ENCODE peak calls at places on chromosomes 2 and 18, in four cellular contexts. T is SJSA1, S is GM12865, Q is AG04450. J is an unnamed sample.

GRCh38 chr2:54480025-54480424 is 23.9 kb downstream of the SPTBN1 start:
- DNase-seq in T (no peak), S (no peak), Q (no peak), J (no peak)

GRCh38 chr2:33291278-33292013 is 185.0 kb upstream of the RASGRP3 start:
- DNase-seq in T (no peak), S (no peak), Q (peak), J (peak)

GRCh38 chr2:55152475-55153422 is 79.3 kb downstream of the CLHC1 start:
- DNase-seq in T (no peak), S (no peak), Q (no peak), J (no peak)

GRCh38 chr18:24814521-24814920 is 354.1 kb downstream of the HRH4 start:
- DNase-seq in T (no peak), S (no peak), Q (no peak), J (no peak)

GRCh38 chr2:6642011-6642410 is 223.7 kb downstream of the CMPK2 start:
- DNase-seq in T (no peak), S (no peak), Q (no peak), J (no peak)

GRCh38 chr2:85457877-85458316 is 39.4 kb downstream of the SH2D6 start:
- DNase-seq in T (no peak), S (no peak), Q (no peak), J (no peak)

GRCh38 chr2:194714541-194714940 is 942.5 kb upstream of the SLC39A10 start:
- DNase-seq in T (no peak), S (no peak), Q (no peak), J (no peak)

GRCh38 chr2:143231257-143231650 is 102.0 kb downstream of the ARHGAP15 start:
- DNase-seq in T (no peak), S (no peak), Q (no peak), J (peak)

GRCh38 chr18:48949051-48949605 is 1.6 kb downstream of the SMAD7 start:
- DNase-seq in T (peak), S (peak), Q (no peak), J (no peak)

GRCh38 chr18:22434973-22435608 is 17.4 kb upstream of the CTAGE1 start:
- DNase-seq in T (no peak), S (no peak), Q (peak), J (peak)

GRCh38 chr2:88638743-88639142 is 11.5 kb upstream of the EIF2AK3 start:
- DNase-seq in T (no peak), S (no peak), Q (no peak), J (no peak)

GRCh38 chr2:186515376-186515775 is 29.3 kb downstream of the ZC3H15 start:
- DNase-seq in T (no peak), S (no peak), Q (no peak), J (no peak)

GRCh38 chr2:171626949-171627348 is 60.3 kb upstream of the DYNC1I2 start:
- DNase-seq in T (no peak), S (no peak), Q (no peak), J (no peak)

GRCh38 chr2:240594511-240595380 is 8.2 kb downstream of the CAPN10 start:
- DNase-seq in T (no peak), S (no peak), Q (no peak), J (no peak)

GRCh38 chr2:18791172-18791797 is 201.9 kb upstream of the NT5C1B start:
- DNase-seq in T (no peak), S (no peak), Q (peak), J (peak)

GRCh38 chr2:36371070-36371962 is 15.7 kb downstream of the CRIM1 start:
- DNase-seq in T (no peak), S (no peak), Q (no peak), J (no peak)

GRCh38 chr2:156601840-156602551 is 165.8 kb downstream of the GPD2 start:
- DNase-seq in T (no peak), S (no peak), Q (no peak), J (no peak)

GRCh38 chr2:3575534-3576324 is 669 bp downstream of the RPS7 start:
- DNase-seq in T (no peak), S (peak), Q (no peak), J (no peak)

GRCh38 chr2:196059491-196059960 is 9.1 kb downstream of the DNAH7 start:
- DNase-seq in T (no peak), S (no peak), Q (no peak), J (no peak)

GRCh38 chr18:10419420-10420103 is 34.9 kb upstream of the APCDD1 start:
- DNase-seq in T (no peak), S (no peak), Q (no peak), J (peak)

GRCh38 chr18:62881509-62882016 is 166.2 kb downstream of the PHLPP1 start:
- DNase-seq in T (peak), S (peak), Q (peak), J (peak)

GRCh38 chr2:182426082-182426914 is 538 bp downstream of the PDE1A start:
- DNase-seq in T (no peak), S (no peak), Q (no peak), J (no peak)

GRCh38 chr2:223306371-223306770 is 254.4 kb downstream of the KCNE4 start:
- DNase-seq in T (no peak), S (peak), Q (peak), J (peak)

GRCh38 chr2:48414980-48415764 is 114.8 kb upstream of the STON1 start:
- DNase-seq in T (no peak), S (no peak), Q (peak), J (no peak)

GRCh38 chr18:44733069-44733753 is 52.5 kb downstream of the SETBP1 start:
- DNase-seq in T (peak), S (no peak), Q (peak), J (peak)

GRCh38 chr2:73494031-73494430 is 108.4 kb downstream of the ALMS1 start:
- DNase-seq in T (no peak), S (no peak), Q (no peak), J (peak)

GRCh38 chr2:178190938-178191910 is 3.1 kb upstream of the OSBPL6 start:
- DNase-seq in T (no peak), S (peak), Q (no peak), J (no peak)

DNA sequence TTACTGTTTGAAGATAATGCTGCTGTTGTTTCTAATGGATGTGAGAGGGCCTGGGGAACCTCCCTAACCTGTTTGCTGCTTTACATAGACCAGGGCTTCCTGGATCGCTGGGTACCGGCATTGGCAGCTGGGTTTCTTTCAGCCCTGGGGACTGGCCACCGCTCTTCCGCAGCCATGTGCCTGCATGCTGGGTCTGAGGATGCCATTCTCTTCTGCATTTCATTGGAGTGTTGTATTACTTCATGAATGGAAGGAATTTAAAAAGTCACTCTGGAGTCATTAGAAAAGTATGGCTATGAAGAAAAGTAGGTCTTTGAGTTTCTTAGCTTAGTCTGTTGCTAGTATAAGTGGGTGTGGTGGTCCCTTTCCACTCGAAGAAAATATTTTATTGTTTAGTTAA is 107.3 kb upstream of the MGAT5 start:
- DNase-seq in T (no peak), S (no peak), Q (no peak), J (no peak)
- H3K4me3 ChIP-seq in T (no peak), S (no peak), Q (no peak), J (no peak)

DNA sequence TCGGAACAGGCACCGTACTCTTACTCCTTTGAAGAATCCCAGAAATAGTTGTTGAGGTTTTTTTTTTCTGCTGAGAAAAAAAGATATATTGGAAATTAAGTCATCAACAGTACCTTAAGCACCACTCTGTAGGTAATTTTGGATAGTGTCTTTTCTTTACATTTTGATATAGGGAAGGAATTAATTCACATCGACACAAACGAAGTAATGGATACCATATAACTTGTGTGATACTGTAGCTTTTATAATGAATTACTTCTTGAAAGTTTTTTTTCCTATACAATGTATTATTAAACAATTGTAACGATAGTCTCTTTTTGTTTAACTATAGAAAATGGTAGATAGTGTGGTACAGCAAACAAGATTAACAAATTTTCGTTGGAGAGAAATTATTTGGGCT is 1.5 kb upstream of the IKZF2 start:
- DNase-seq in T (no peak), S (no peak), Q (no peak), J (no peak)
- H3K4me3 ChIP-seq in T (peak), S (peak), Q (peak), J (peak)

DNA sequence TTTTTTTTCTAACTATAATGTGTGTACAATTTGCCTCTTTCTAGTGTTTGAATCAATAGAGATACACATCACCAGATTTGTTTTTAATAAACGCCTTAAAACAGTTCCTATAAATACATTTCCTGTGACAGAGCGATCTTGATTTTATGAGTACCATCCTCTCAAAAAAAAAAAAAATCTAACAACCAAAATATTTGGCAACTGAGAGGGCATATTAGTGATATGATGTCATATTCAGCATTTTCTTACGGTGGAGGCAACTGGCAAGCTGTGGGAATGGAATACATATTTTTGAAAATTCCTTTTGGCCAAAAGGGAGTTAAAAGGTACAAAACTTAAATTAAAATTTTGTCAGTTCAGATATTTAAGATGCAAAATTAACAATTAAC is 268.5 kb downstream of the TCF4 start:
- DNase-seq in T (no peak), S (no peak), Q (no peak), J (no peak)
- H3K4me3 ChIP-seq in T (peak), S (peak), Q (peak), J (peak)

DNA sequence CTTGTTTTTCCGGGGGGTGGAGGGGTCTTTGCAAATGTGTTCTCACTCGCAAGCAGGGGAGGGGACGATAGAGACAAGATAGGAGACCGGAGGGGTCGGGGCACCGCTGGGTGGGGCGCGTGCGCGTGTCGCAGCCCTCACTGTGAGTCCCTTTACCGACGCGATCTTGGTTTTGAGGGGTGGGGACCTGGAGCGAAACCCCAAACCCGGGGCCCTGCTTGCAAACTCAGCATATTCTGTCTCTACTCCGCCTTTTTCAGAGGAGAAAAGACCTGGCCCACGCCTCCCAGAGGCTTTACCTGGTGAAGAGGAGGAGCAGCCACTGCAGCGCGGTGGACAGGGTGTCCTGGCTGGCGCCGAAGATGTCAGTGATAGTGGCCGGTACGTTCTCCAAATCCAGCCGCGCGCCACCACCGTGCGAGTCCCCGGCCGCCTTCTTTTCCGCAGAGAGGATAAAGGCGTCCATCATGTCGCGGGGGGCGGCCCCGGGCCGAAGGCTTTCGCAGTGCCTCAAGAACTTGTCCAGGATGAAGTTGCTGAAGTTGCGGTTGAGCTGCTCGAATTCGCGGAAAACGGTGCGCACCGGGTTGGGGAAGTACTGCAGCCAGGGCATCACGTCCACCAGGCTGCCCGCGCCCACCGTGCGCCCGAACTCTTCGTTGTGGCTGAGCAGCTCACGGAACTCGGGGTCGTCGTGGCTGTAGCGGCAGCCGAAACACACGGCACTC is 1.7 kb downstream of the CYP1B1 start:
- DNase-seq in T (no peak), S (no peak), Q (no peak), J (no peak)
- H3K4me3 ChIP-seq in T (no peak), S (no peak), Q (peak), J (peak)

GRCh38 chr2:61443342-61444041 is 27.4 kb downstream of the USP34 start:
- DNase-seq in T (no peak), S (peak), Q (no peak), J (no peak)
- H3K4me3 ChIP-seq in T (no peak), S (no peak), Q (no peak), J (no peak)

GRCh38 chr2:61178603-61179545 is 16.9 kb downstream of the C2orf74 start:
- DNase-seq in T (no peak), S (peak), Q (no peak), J (no peak)
- H3K4me3 ChIP-seq in T (no peak), S (peak), Q (peak), J (peak)

GRCh38 chr2:161306919-161307318 is 1.3 kb upstream of the PSMD14 start:
- DNase-seq in T (no peak), S (no peak), Q (no peak), J (no peak)
- H3K4me3 ChIP-seq in T (no peak), S (no peak), Q (no peak), J (no peak)

GRCh38 chr18:63936932-63937393 is 12.1 kb upstream of the HMSD start:
- DNase-seq in T (no peak), S (peak), Q (no peak), J (no peak)
- H3K4me3 ChIP-seq in T (peak), S (peak), Q (peak), J (peak)

DNA sequence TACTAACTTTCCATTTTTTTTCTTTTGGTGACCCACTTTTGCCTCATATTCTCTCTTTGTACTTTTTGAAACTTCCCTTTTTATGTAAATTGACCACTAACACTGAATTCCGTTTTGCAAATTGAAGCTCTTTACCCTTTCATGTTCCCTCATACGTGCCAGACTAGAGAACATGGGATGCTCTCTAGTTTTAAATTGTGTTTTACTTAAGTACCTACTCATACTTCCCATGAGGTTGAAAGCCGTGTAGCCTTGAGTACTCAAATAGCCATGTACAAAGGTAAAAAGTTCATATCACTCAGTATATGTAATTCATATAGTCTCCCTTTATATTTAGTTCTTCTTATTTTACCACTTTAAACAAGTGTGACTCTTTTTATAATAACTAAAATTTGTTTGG is 119.7 kb downstream of the PIK3C3 start:
- DNase-seq in T (no peak), S (no peak), Q (no peak), J (no peak)
- H3K4me3 ChIP-seq in T (no peak), S (no peak), Q (no peak), J (no peak)

GRCh38 chr2:65037178-65037577 is 19.0 kb upstream of the CEP68 start:
- DNase-seq in T (no peak), S (no peak), Q (no peak), J (no peak)
- H3K4me3 ChIP-seq in T (no peak), S (no peak), Q (no peak), J (no peak)